ENCODE peak calls at places on chromosomes 1 and 21, in four cellular contexts. D, J, E and R are unnamed samples.

GRCh38 chr1:161216945-161217712 is 2.0 kb downstream of the FCER1G start:
- DNase-seq in D (peak), J (no peak), E (peak), R (peak)

GRCh38 chr1:242569867-242570266 is 45.4 kb upstream of the PLD5 start:
- DNase-seq in D (peak), J (no peak), E (peak), R (no peak)

GRCh38 chr1:1891349-1892078 is 627 bp upstream of the GNB1 start:
- DNase-seq in D (peak), J (no peak), E (peak), R (no peak)

GRCh38 chr1:29698033-29698432 is 461.7 kb downstream of the PTPRU start:
- DNase-seq in D (peak), J (no peak), E (peak), R (peak)

GRCh38 chr1:37797750-37798345 is 4.2 kb downstream of the MANEAL start:
- DNase-seq in D (peak), J (no peak), E (peak), R (no peak)

GRCh38 chr1:217482356-217483102 is 148.4 kb downstream of the GPATCH2 start:
- DNase-seq in D (peak), J (peak), E (peak), R (peak)

GRCh38 chr1:204128964-204129896 is 22.6 kb downstream of the ETNK2 start:
- DNase-seq in D (peak), J (no peak), E (peak), R (peak)

GRCh38 chr1:86861424-86861823 is 52.5 kb downstream of the SELENOF start:
- DNase-seq in D (no peak), J (no peak), E (no peak), R (no peak)

GRCh38 chr21:35212393-35213127 is 163.5 kb upstream of the RUNX1 start:
- DNase-seq in D (peak), J (no peak), E (peak), R (no peak)

GRCh38 chr1:27570823-27571222 is 33.1 kb downstream of the AHDC1 start:
- DNase-seq in D (no peak), J (no peak), E (no peak), R (no peak)

GRCh38 chr1:159492575-159493323 is 43.1 kb downstream of the OR10J5 start:
- DNase-seq in D (no peak), J (no peak), E (peak), R (no peak)

GRCh38 chr1:201009967-201010645 is 13.4 kb downstream of the KIF21B start:
- DNase-seq in D (no peak), J (no peak), E (no peak), R (no peak)

GRCh38 chr1:179094826-179095225 is 13.0 kb downstream of the TOR3A start:
- DNase-seq in D (no peak), J (no peak), E (no peak), R (no peak)

GRCh38 chr21:42614811-42615342 is 38.5 kb upstream of the PDE9A start:
- DNase-seq in D (peak), J (no peak), E (peak), R (no peak)

GRCh38 chr1:210132582-210132981 is 100.0 kb upstream of the SERTAD4 start:
- DNase-seq in D (peak), J (no peak), E (peak), R (peak)

GRCh38 chr21:44955803-44956175 is 16.0 kb downstream of the SLX9 start:
- DNase-seq in D (no peak), J (no peak), E (no peak), R (no peak)

GRCh38 chr1:6209661-6210605 is 4.0 kb downstream of the RNF207 start:
- DNase-seq in D (no peak), J (no peak), E (no peak), R (no peak)

GRCh38 chr1:245686006-245686405 is 531.2 kb downstream of the KIF26B start:
- DNase-seq in D (no peak), J (no peak), E (no peak), R (no peak)

GRCh38 chr1:59393211-59394180 is 96.6 kb downstream of the FGGY start:
- DNase-seq in D (peak), J (peak), E (peak), R (peak)